ENCODE peak calls at places on chromosomes 3 and 15, in nine cellular contexts. One of them, this sample, is unnamed.

GRCh38 chr3:31014317-31015040 is 120.0 kb upstream of the GADL1 start:
- DNase-seq in astrocyte: peak
- DNase-seq in colonic mucosa: no peak
- DNase-seq in RWPE1: peak
- DNase-seq in left ventricle myocardium inferior: no peak
- DNase-seq in CD8-positive, alpha-beta T cell: no peak
- DNase-seq in fibroblast of pulmonary artery: peak
- DNase-seq in activated CD8-positive, alpha-beta T cell treated with anti-CD3 and anti-CD28 coated beads for 36 hours: no peak
- DNase-seq in astrocyte of the spinal cord: peak
- DNase-seq in this sample: no peak

GRCh38 chr3:18580268-18580667 is 155.1 kb upstream of the SATB1 start:
- DNase-seq in fibroblast of pulmonary artery: no peak
- DNase-seq in RWPE1: no peak
- DNase-seq in CD8-positive, alpha-beta T cell: no peak
- DNase-seq in left ventricle myocardium inferior: no peak
- DNase-seq in activated CD8-positive, alpha-beta T cell treated with anti-CD3 and anti-CD28 coated beads for 36 hours: no peak
- DNase-seq in colonic mucosa: peak
- DNase-seq in astrocyte: no peak
- DNase-seq in astrocyte of the spinal cord: no peak
- DNase-seq in this sample: no peak

GRCh38 chr3:75180945-75181298 is 483.2 kb upstream of the FRG2C start:
- DNase-seq in astrocyte: no peak
- DNase-seq in astrocyte of the spinal cord: no peak
- DNase-seq in fibroblast of pulmonary artery: no peak
- DNase-seq in left ventricle myocardium inferior: no peak
- DNase-seq in RWPE1: no peak
- DNase-seq in CD8-positive, alpha-beta T cell: no peak
- DNase-seq in colonic mucosa: no peak
- DNase-seq in activated CD8-positive, alpha-beta T cell treated with anti-CD3 and anti-CD28 coated beads for 36 hours: no peak
- DNase-seq in this sample: no peak

GRCh38 chr15:79724804-79725203 is 172.0 kb downstream of the MTHFS start:
- DNase-seq in fibroblast of pulmonary artery: no peak
- DNase-seq in astrocyte of the spinal cord: no peak
- DNase-seq in CD8-positive, alpha-beta T cell: no peak
- DNase-seq in astrocyte: no peak
- DNase-seq in activated CD8-positive, alpha-beta T cell treated with anti-CD3 and anti-CD28 coated beads for 36 hours: no peak
- DNase-seq in RWPE1: no peak
- DNase-seq in colonic mucosa: no peak
- DNase-seq in left ventricle myocardium inferior: no peak
- DNase-seq in this sample: no peak

GRCh38 chr3:33645060-33645841 is 72.8 kb downstream of the CLASP2 start:
- DNase-seq in astrocyte: peak
- DNase-seq in activated CD8-positive, alpha-beta T cell treated with anti-CD3 and anti-CD28 coated beads for 36 hours: peak
- DNase-seq in left ventricle myocardium inferior: no peak
- DNase-seq in colonic mucosa: no peak
- DNase-seq in RWPE1: peak
- DNase-seq in CD8-positive, alpha-beta T cell: no peak
- DNase-seq in astrocyte of the spinal cord: peak
- DNase-seq in fibroblast of pulmonary artery: peak
- DNase-seq in this sample: peak

GRCh38 chr3:70982274-70982673 is 601.3 kb downstream of the FOXP1 start:
- DNase-seq in colonic mucosa: no peak
- DNase-seq in astrocyte: no peak
- DNase-seq in fibroblast of pulmonary artery: peak
- DNase-seq in astrocyte of the spinal cord: no peak
- DNase-seq in CD8-positive, alpha-beta T cell: no peak
- DNase-seq in activated CD8-positive, alpha-beta T cell treated with anti-CD3 and anti-CD28 coated beads for 36 hours: no peak
- DNase-seq in left ventricle myocardium inferior: no peak
- DNase-seq in RWPE1: no peak
- DNase-seq in this sample: no peak

GRCh38 chr15:72782993-72783562 is 480 bp downstream of the ADPGK start:
- DNase-seq in astrocyte of the spinal cord: no peak
- DNase-seq in RWPE1: peak
- DNase-seq in fibroblast of pulmonary artery: peak
- DNase-seq in colonic mucosa: peak
- DNase-seq in left ventricle myocardium inferior: peak
- DNase-seq in activated CD8-positive, alpha-beta T cell treated with anti-CD3 and anti-CD28 coated beads for 36 hours: peak
- DNase-seq in astrocyte: no peak
- DNase-seq in CD8-positive, alpha-beta T cell: peak
- DNase-seq in this sample: no peak

GRCh38 chr15:68792901-68793766 is 27.6 kb downstream of the ANP32A start:
- DNase-seq in left ventricle myocardium inferior: peak
- DNase-seq in astrocyte: no peak
- DNase-seq in CD8-positive, alpha-beta T cell: no peak
- DNase-seq in astrocyte of the spinal cord: no peak
- DNase-seq in activated CD8-positive, alpha-beta T cell treated with anti-CD3 and anti-CD28 coated beads for 36 hours: no peak
- DNase-seq in colonic mucosa: peak
- DNase-seq in RWPE1: no peak
- DNase-seq in fibroblast of pulmonary artery: no peak
- DNase-seq in this sample: no peak

GRCh38 chr3:100662113-100662823 is 47.0 kb upstream of the TFG start:
- DNase-seq in CD8-positive, alpha-beta T cell: no peak
- DNase-seq in activated CD8-positive, alpha-beta T cell treated with anti-CD3 and anti-CD28 coated beads for 36 hours: no peak
- DNase-seq in left ventricle myocardium inferior: no peak
- DNase-seq in astrocyte: no peak
- DNase-seq in colonic mucosa: no peak
- DNase-seq in fibroblast of pulmonary artery: peak
- DNase-seq in astrocyte of the spinal cord: peak
- DNase-seq in RWPE1: peak
- DNase-seq in this sample: no peak

GRCh38 chr3:11720220-11721113 is 76.8 kb upstream of the VGLL4 start:
- DNase-seq in activated CD8-positive, alpha-beta T cell treated with anti-CD3 and anti-CD28 coated beads for 36 hours: peak
- DNase-seq in astrocyte: peak
- DNase-seq in fibroblast of pulmonary artery: peak
- DNase-seq in astrocyte of the spinal cord: peak
- DNase-seq in left ventricle myocardium inferior: peak
- DNase-seq in RWPE1: peak
- DNase-seq in CD8-positive, alpha-beta T cell: peak
- DNase-seq in colonic mucosa: peak
- DNase-seq in this sample: no peak

GRCh38 chr3:42035816-42036482 is 55.2 kb upstream of the TRAK1 start:
- DNase-seq in astrocyte of the spinal cord: no peak
- DNase-seq in colonic mucosa: peak
- DNase-seq in left ventricle myocardium inferior: peak
- DNase-seq in activated CD8-positive, alpha-beta T cell treated with anti-CD3 and anti-CD28 coated beads for 36 hours: no peak
- DNase-seq in CD8-positive, alpha-beta T cell: no peak
- DNase-seq in fibroblast of pulmonary artery: no peak
- DNase-seq in RWPE1: no peak
- DNase-seq in astrocyte: no peak
- DNase-seq in this sample: no peak

GRCh38 chr3:43171770-43172169 is 65.9 kb upstream of the POMGNT2 start:
- DNase-seq in activated CD8-positive, alpha-beta T cell treated with anti-CD3 and anti-CD28 coated beads for 36 hours: no peak
- DNase-seq in RWPE1: no peak
- DNase-seq in fibroblast of pulmonary artery: no peak
- DNase-seq in left ventricle myocardium inferior: no peak
- DNase-seq in astrocyte of the spinal cord: no peak
- DNase-seq in colonic mucosa: no peak
- DNase-seq in CD8-positive, alpha-beta T cell: no peak
- DNase-seq in astrocyte: no peak
- DNase-seq in this sample: no peak

GRCh38 chr15:56528136-56528535 is 63.2 kb upstream of the MNS1 start:
- DNase-seq in left ventricle myocardium inferior: no peak
- DNase-seq in colonic mucosa: no peak
- DNase-seq in astrocyte of the spinal cord: no peak
- DNase-seq in astrocyte: no peak
- DNase-seq in activated CD8-positive, alpha-beta T cell treated with anti-CD3 and anti-CD28 coated beads for 36 hours: no peak
- DNase-seq in fibroblast of pulmonary artery: no peak
- DNase-seq in RWPE1: no peak
- DNase-seq in CD8-positive, alpha-beta T cell: no peak
- DNase-seq in this sample: no peak

GRCh38 chr3:170117134-170117533 is 64.4 kb downstream of the PHC3 start:
- DNase-seq in CD8-positive, alpha-beta T cell: no peak
- DNase-seq in colonic mucosa: no peak
- DNase-seq in fibroblast of pulmonary artery: peak
- DNase-seq in left ventricle myocardium inferior: no peak
- DNase-seq in astrocyte of the spinal cord: peak
- DNase-seq in RWPE1: peak
- DNase-seq in astrocyte: no peak
- DNase-seq in activated CD8-positive, alpha-beta T cell treated with anti-CD3 and anti-CD28 coated beads for 36 hours: no peak
- DNase-seq in this sample: no peak

GRCh38 chr3:57961828-57962447 is 46.3 kb upstream of the FLNB start:
- DNase-seq in colonic mucosa: no peak
- DNase-seq in CD8-positive, alpha-beta T cell: no peak
- DNase-seq in fibroblast of pulmonary artery: peak
- DNase-seq in activated CD8-positive, alpha-beta T cell treated with anti-CD3 and anti-CD28 coated beads for 36 hours: no peak
- DNase-seq in RWPE1: no peak
- DNase-seq in astrocyte of the spinal cord: peak
- DNase-seq in left ventricle myocardium inferior: no peak
- DNase-seq in astrocyte: no peak
- DNase-seq in this sample: no peak

GRCh38 chr3:127694467-127695215 is 21.9 kb downstream of the ABTB1 start:
- DNase-seq in left ventricle myocardium inferior: peak
- DNase-seq in colonic mucosa: peak
- DNase-seq in astrocyte of the spinal cord: peak
- DNase-seq in RWPE1: peak
- DNase-seq in fibroblast of pulmonary artery: no peak
- DNase-seq in activated CD8-positive, alpha-beta T cell treated with anti-CD3 and anti-CD28 coated beads for 36 hours: peak
- DNase-seq in astrocyte: no peak
- DNase-seq in CD8-positive, alpha-beta T cell: peak
- DNase-seq in this sample: no peak

GRCh38 chr3:123084738-123085237 is 18.0 kb downstream of the PDIA5 start:
- DNase-seq in fibroblast of pulmonary artery: no peak
- DNase-seq in activated CD8-positive, alpha-beta T cell treated with anti-CD3 and anti-CD28 coated beads for 36 hours: no peak
- DNase-seq in CD8-positive, alpha-beta T cell: no peak
- DNase-seq in left ventricle myocardium inferior: no peak
- DNase-seq in colonic mucosa: no peak
- DNase-seq in astrocyte of the spinal cord: no peak
- DNase-seq in astrocyte: no peak
- DNase-seq in RWPE1: no peak
- DNase-seq in this sample: no peak

GRCh38 chr3:51692980-51693395 is 13.9 kb upstream of the GRM2 start:
- DNase-seq in RWPE1: no peak
- DNase-seq in CD8-positive, alpha-beta T cell: no peak
- DNase-seq in fibroblast of pulmonary artery: no peak
- DNase-seq in astrocyte of the spinal cord: no peak
- DNase-seq in astrocyte: no peak
- DNase-seq in colonic mucosa: no peak
- DNase-seq in left ventricle myocardium inferior: no peak
- DNase-seq in activated CD8-positive, alpha-beta T cell treated with anti-CD3 and anti-CD28 coated beads for 36 hours: no peak
- DNase-seq in this sample: peak

GRCh38 chr15:75125935-75126334 is 75.7 kb upstream of the C15orf39 start:
- DNase-seq in colonic mucosa: no peak
- DNase-seq in fibroblast of pulmonary artery: no peak
- DNase-seq in left ventricle myocardium inferior: no peak
- DNase-seq in CD8-positive, alpha-beta T cell: no peak
- DNase-seq in RWPE1: no peak
- DNase-seq in astrocyte: no peak
- DNase-seq in astrocyte of the spinal cord: no peak
- DNase-seq in activated CD8-positive, alpha-beta T cell treated with anti-CD3 and anti-CD28 coated beads for 36 hours: no peak
- DNase-seq in this sample: no peak
- TF ChIP-seq CTCF in colonic mucosa: no peak
- TF ChIP-seq CTCF in fibroblast of pulmonary artery: no peak
- TF ChIP-seq CTCF in left ventricle myocardium inferior: no peak
- TF ChIP-seq CTCF in CD8-positive, alpha-beta T cell: no peak
- TF ChIP-seq CTCF in RWPE1: no peak
- TF ChIP-seq CTCF in astrocyte: no peak
- TF ChIP-seq CTCF in astrocyte of the spinal cord: no peak
- TF ChIP-seq CTCF in activated CD8-positive, alpha-beta T cell treated with anti-CD3 and anti-CD28 coated beads for 36 hours: no peak
- TF ChIP-seq CTCF in this sample: no peak

GRCh38 chr3:52714335-52715302 is 8.7 kb downstream of the SPCS1 start:
- DNase-seq in fibroblast of pulmonary artery: no peak
- DNase-seq in left ventricle myocardium inferior: no peak
- DNase-seq in astrocyte: no peak
- DNase-seq in RWPE1: no peak
- DNase-seq in CD8-positive, alpha-beta T cell: no peak
- DNase-seq in activated CD8-positive, alpha-beta T cell treated with anti-CD3 and anti-CD28 coated beads for 36 hours: no peak
- DNase-seq in colonic mucosa: peak
- DNase-seq in astrocyte of the spinal cord: no peak
- DNase-seq in this sample: no peak
- TF ChIP-seq CTCF in fibroblast of pulmonary artery: no peak
- TF ChIP-seq CTCF in left ventricle myocardium inferior: no peak
- TF ChIP-seq CTCF in astrocyte: no peak
- TF ChIP-seq CTCF in RWPE1: no peak
- TF ChIP-seq CTCF in CD8-positive, alpha-beta T cell: no peak
- TF ChIP-seq CTCF in activated CD8-positive, alpha-beta T cell treated with anti-CD3 and anti-CD28 coated beads for 36 hours: no peak
- TF ChIP-seq CTCF in colonic mucosa: no peak
- TF ChIP-seq CTCF in astrocyte of the spinal cord: no peak
- TF ChIP-seq CTCF in this sample: no peak

GRCh38 chr15:40914486-40914885 is 14.7 kb upstream of the DLL4 start:
- DNase-seq in left ventricle myocardium inferior: no peak
- DNase-seq in astrocyte of the spinal cord: no peak
- DNase-seq in CD8-positive, alpha-beta T cell: no peak
- DNase-seq in RWPE1: no peak
- DNase-seq in activated CD8-positive, alpha-beta T cell treated with anti-CD3 and anti-CD28 coated beads for 36 hours: no peak
- DNase-seq in colonic mucosa: no peak
- DNase-seq in astrocyte: no peak
- DNase-seq in fibroblast of pulmonary artery: no peak
- DNase-seq in this sample: no peak
- TF ChIP-seq CTCF in left ventricle myocardium inferior: no peak
- TF ChIP-seq CTCF in astrocyte of the spinal cord: peak
- TF ChIP-seq CTCF in CD8-positive, alpha-beta T cell: no peak
- TF ChIP-seq CTCF in RWPE1: no peak
- TF ChIP-seq CTCF in activated CD8-positive, alpha-beta T cell treated with anti-CD3 and anti-CD28 coated beads for 36 hours: no peak
- TF ChIP-seq CTCF in colonic mucosa: no peak
- TF ChIP-seq CTCF in astrocyte: no peak
- TF ChIP-seq CTCF in fibroblast of pulmonary artery: no peak
- TF ChIP-seq CTCF in this sample: peak

DNA sequence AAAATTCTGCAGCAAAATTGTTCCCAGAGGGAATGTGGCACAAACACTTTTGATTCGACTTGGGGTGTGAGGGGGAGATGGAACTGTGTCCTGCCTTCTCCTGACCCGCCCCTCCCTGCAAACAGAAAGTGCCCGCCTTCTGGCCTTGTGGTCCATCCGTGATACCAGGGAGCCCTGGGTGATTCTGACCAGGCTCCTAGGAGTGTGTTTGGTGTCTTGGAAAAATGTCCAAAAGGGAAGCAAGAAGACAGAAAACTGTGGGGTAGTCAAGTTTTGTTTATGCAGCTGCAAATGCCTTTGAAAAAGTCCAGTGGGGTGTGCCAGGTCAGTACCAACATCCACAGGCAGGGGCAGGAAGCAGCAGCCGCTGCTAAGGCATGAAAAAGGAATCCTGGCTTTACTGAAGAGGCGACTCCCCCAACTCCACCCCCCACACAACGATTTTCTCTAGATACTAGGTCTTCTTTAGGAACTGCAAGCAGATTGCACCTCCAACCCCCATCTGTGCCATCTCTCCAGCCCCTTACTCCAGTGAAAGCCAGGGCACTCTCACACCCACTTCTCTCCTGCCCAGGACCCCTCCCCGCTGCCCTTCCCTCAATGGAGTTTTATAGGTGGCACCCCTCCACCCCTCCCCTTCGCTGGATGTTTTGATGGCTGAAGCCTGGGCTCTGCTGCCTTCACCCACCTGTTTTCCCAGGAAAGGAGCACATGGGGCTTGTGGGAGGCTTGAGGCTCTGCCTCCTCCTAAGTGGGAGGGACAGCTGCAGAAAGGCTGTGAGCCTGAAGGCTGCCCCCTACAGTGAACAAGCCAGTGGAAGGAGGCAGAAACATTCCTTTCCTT is 82.4 kb upstream of the HERC1 start:
- DNase-seq in left ventricle myocardium inferior: no peak
- DNase-seq in astrocyte: peak
- DNase-seq in activated CD8-positive, alpha-beta T cell treated with anti-CD3 and anti-CD28 coated beads for 36 hours: no peak
- DNase-seq in CD8-positive, alpha-beta T cell: no peak
- DNase-seq in astrocyte of the spinal cord: peak
- DNase-seq in colonic mucosa: no peak
- DNase-seq in RWPE1: no peak
- DNase-seq in fibroblast of pulmonary artery: peak
- DNase-seq in this sample: no peak
- TF ChIP-seq CTCF in left ventricle myocardium inferior: peak
- TF ChIP-seq CTCF in astrocyte: peak
- TF ChIP-seq CTCF in activated CD8-positive, alpha-beta T cell treated with anti-CD3 and anti-CD28 coated beads for 36 hours: no peak
- TF ChIP-seq CTCF in CD8-positive, alpha-beta T cell: no peak
- TF ChIP-seq CTCF in astrocyte of the spinal cord: peak
- TF ChIP-seq CTCF in colonic mucosa: peak
- TF ChIP-seq CTCF in RWPE1: no peak
- TF ChIP-seq CTCF in fibroblast of pulmonary artery: peak
- TF ChIP-seq CTCF in this sample: no peak

This sample was measured in D721Med.